ENCODE peak calls at places on chromosomes 12 and 14, in seven cellular contexts. P is GM23338; U is heart right ventricle; I is body of pancreas; M is lower lobe of right lung; Z is aorta; R is CD8-positive, alpha-beta memory T cell. H is an unnamed sample.

GRCh38 chr12:120093592-120094355 is 22.8 kb downstream of the RAB35 start:
- DNase-seq in P (peak; percentile 89), U (no peak), I (peak; percentile 25), M (no peak), Z (peak; percentile 76), R (no peak), H (peak; percentile 47)

GRCh38 chr12:129145381-129145780 is 292.1 kb downstream of the GLT1D1 start:
- DNase-seq in P (no peak), U (no peak), I (peak; percentile 7), M (no peak), Z (no peak), R (no peak), H (no peak)

GRCh38 chr14:38137005-38137404 is 70.7 kb upstream of the SSTR1 start:
- DNase-seq in P (no peak), U (no peak), I (no peak), M (no peak), Z (no peak), R (no peak), H (no peak)

GRCh38 chr12:92551853-92552397 is 150.9 kb upstream of the PLEKHG7 start:
- DNase-seq in P (no peak), U (no peak), I (no peak), M (no peak), Z (no peak), R (no peak), H (no peak)

GRCh38 chr14:32472512-32473472 is 143.7 kb downstream of the AKAP6 start:
- DNase-seq in P (peak; percentile 67), U (peak; percentile 31), I (peak; percentile 6), M (no peak), Z (no peak), R (no peak), H (peak; percentile 86)

GRCh38 chr12:6676962-6677361 is 12.2 kb downstream of the ZNF384 start:
- DNase-seq in P (no peak), U (no peak), I (no peak), M (no peak), Z (no peak), R (no peak), H (no peak)

GRCh38 chr12:104691661-104692334 is 235.1 kb downstream of the CHST11 start:
- DNase-seq in P (no peak), U (no peak), I (no peak), M (no peak), Z (peak; percentile 46), R (peak; percentile 14), H (no peak)

GRCh38 chr14:31346097-31346496 is 74.3 kb downstream of the HEATR5A start:
- DNase-seq in P (no peak), U (no peak), I (no peak), M (no peak), Z (no peak), R (no peak), H (no peak)

GRCh38 chr14:51369814-51370213 is 129.8 kb downstream of the TMX1 start:
- DNase-seq in P (peak; percentile 41), U (no peak), I (peak; percentile 27), M (no peak), Z (no peak), R (no peak), H (peak; percentile 8)

GRCh38 chr12:2339022-2339431 is 286.2 kb downstream of the CACNA1C start:
- DNase-seq in P (no peak), U (no peak), I (no peak), M (no peak), Z (no peak), R (no peak), H (no peak)

GRCh38 chr14:34711169-34711568 is 3.2 kb downstream of the CFL2 start:
- DNase-seq in P (no peak), U (no peak), I (no peak), M (no peak), Z (no peak), R (no peak), H (peak; percentile 78)

GRCh38 chr12:50581226-50582184 is 76.7 kb downstream of the DIP2B start:
- DNase-seq in P (no peak), U (no peak), I (no peak), M (no peak), Z (no peak), R (no peak), H (no peak)

GRCh38 chr14:74973003-74973614 is 17.7 kb upstream of the PGF start:
- DNase-seq in P (no peak), U (peak; percentile 75), I (peak; percentile 27), M (no peak), Z (peak; percentile 79), R (no peak), H (peak; percentile 56)

GRCh38 chr12:47356129-47356622 is 276.4 kb upstream of the AMIGO2 start:
- DNase-seq in P (no peak), U (no peak), I (no peak), M (no peak), Z (no peak), R (no peak), H (no peak)

GRCh38 chr12:116161588-116161987 is 115.9 kb downstream of the MED13L start:
- DNase-seq in P (no peak), U (no peak), I (no peak), M (no peak), Z (no peak), R (no peak), H (no peak)

GRCh38 chr12:7439579-7440505 is 4.1 kb downstream of the CD163L1 start:
- DNase-seq in P (peak; percentile 88), U (peak; percentile 37), I (peak; percentile 57), M (peak; percentile 61), Z (peak; percentile 75), R (peak; percentile 43), H (no peak)

GRCh38 chr14:52356025-52356424 is 41.9 kb downstream of the PTGER2 start:
- DNase-seq in P (no peak), U (no peak), I (no peak), M (no peak), Z (no peak), R (no peak), H (peak; percentile 69)

GRCh38 chr14:86938356-86938755 is 1054.6 kb downstream of the GALC start:
- DNase-seq in P (no peak), U (no peak), I (peak; percentile 37), M (no peak), Z (no peak), R (no peak), H (no peak)

GRCh38 chr12:86698581-86698980 is 442.4 kb upstream of the MGAT4C start:
- DNase-seq in P (no peak), U (no peak), I (no peak), M (no peak), Z (no peak), R (no peak), H (peak; percentile 4)

GRCh38 chr12:96412431-96412830 is 12.2 kb upstream of the CDK17 start:
- DNase-seq in P (no peak), U (no peak), I (no peak), M (no peak), Z (no peak), R (no peak), H (no peak)

GRCh38 chr14:68780358-68781160 is 12.3 kb downstream of the ZFP36L1 start:
- DNase-seq in P (no peak), U (peak; percentile 70), I (peak; percentile 71), M (no peak), Z (no peak), R (peak; percentile 21), H (peak; percentile 33)

GRCh38 chr14:104268725-104269436 is 130.5 kb downstream of the KIF26A start:
- DNase-seq in P (no peak), U (no peak), I (peak; percentile 2), M (peak; percentile 36), Z (peak; percentile 64), R (no peak), H (no peak)

GRCh38 chr12:113327000-113327399 is 7.9 kb downstream of the SLC8B1 start:
- DNase-seq in P (no peak), U (no peak), I (no peak), M (no peak), Z (no peak), R (no peak), H (no peak)
- H3K27ac ChIP-seq in P (no peak overlapping the region), U (peak overlapping the region; percentile 64), I (no peak overlapping the region), M (peak overlapping the region; percentile 18), Z (no peak overlapping the region), R (no peak overlapping the region), H (no peak overlapping the region)

GRCh38 chr12:11756022-11756421 is 106.5 kb downstream of the ETV6 start:
- DNase-seq in P (no peak), U (peak; percentile 27), I (no peak), M (no peak), Z (no peak), R (no peak), H (no peak)
- H3K4me1 ChIP-seq in P (peaks cover 36% of the 10 kb centered on the region), U (peaks cover 78% of the 10 kb centered on the region), I (peaks cover 23% of the 10 kb centered on the region), M (peaks cover 38% of the 10 kb centered on the region), Z (peaks cover 9% of the 10 kb centered on the region), R (no peaks in the 10 kb centered on the region), H (no peaks in the 10 kb centered on the region)

GRCh38 chr12:106883421-106883820 is 72.3 kb upstream of the TMEM263 start:
- DNase-seq in P (no peak), U (no peak), I (no peak), M (no peak), Z (no peak), R (no peak), H (no peak)

GRCh38 chr12:106885026-106885425 is 70.7 kb upstream of the TMEM263 start:
- DNase-seq in P (no peak), U (no peak), I (no peak), M (no peak), Z (no peak), R (no peak), H (no peak)

GRCh38 chr12:106873983-106874382 is 81.7 kb upstream of the TMEM263 start:
- DNase-seq in P (no peak), U (no peak), I (no peak), M (no peak), Z (no peak), R (no peak), H (no peak)

DNA sequence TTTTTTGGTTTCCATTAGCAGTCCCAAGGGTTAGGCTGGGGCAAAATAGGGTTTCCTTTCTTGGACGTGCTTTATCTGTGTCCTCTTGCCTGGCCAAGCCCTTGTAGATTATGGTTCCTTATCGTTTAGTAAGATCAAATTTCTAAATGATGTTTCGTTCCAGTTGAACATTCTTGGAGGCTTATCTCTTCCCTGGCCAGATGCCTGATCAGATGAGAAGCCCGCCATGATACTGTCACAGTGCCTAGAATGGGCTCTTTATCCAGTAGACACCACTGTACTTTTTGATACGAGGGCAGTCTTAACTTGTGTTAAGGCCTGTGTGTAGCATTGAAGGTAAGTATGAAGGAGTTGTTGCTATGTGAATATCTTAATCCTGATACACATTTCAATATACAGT is 76.1 kb upstream of the TMEM263 start:
- DNase-seq in P (no peak), U (no peak), I (no peak), M (no peak), Z (no peak), R (no peak), H (no peak)
- H3K36me3 ChIP-seq in P (peaks cover 7% of the 10 kb centered on the region), U (peaks cover 3% of the 10 kb centered on the region), I (no peaks in the 10 kb centered on the region), M (peaks cover 42% of the 10 kb centered on the region), Z (peaks cover 6% of the 10 kb centered on the region), R (peaks cover 10% of the 10 kb centered on the region), H (peaks cover 13% of the 10 kb centered on the region)

DNA sequence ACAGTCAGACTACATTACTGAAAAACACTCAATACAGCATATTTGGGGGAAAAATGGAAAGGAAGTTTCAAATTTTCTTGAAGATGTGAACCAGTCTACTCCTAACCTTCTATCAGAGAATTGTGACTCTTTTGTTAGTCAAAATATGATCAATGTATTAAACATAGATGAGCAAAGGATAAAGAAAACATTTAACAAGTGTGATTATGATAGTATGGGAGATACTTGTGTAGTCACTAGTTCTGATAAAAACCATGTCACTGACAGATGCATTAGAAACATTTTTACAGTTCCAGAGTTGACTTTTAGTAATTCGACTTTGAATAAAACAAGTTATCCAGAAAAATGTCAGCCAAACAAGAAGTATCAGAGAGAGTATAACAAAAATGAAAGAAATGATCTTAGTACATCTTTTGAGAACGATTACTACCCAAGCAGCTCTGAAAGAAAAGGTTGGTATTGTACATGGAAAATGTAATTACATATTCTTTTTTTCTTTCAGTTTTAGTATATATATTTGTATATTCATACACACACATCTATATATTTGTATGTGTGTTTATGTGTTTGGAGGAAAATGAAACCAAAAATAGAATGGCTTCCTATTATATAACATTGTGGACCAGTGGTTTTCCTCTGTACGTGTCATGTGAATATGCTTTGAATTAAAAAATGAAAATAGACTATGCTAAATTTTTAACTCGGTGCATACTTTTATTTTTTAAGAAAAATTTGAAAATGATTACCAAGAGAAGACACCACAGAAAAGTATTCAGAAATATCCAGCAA is 63.3 kb upstream of the ABCD2 start:
- DNase-seq in P (no peak), U (no peak), I (no peak), M (no peak), Z (no peak), R (peak; percentile 57), H (no peak)
- H3K27ac ChIP-seq in P (no peak overlapping the region), U (peak overlapping the region; percentile 43), I (no peak overlapping the region), M (no peak overlapping the region), Z (no peak overlapping the region), R (peak overlapping the region; percentile 75), H (no peak overlapping the region)